ENCODE peak calls at places on chromosomes 3 and 15, in six cellular contexts. P is ovary, T is HFF-Myc, Z is uterus, V is hepatocyte, O is PC-3. W is an unnamed sample.

GRCh38 chr3:193777524-193777923 is 184.5 kb downstream of the OPA1 start:
- DNase-seq in P (no peak), T (no peak), Z (no peak), V (no peak), O (no peak), W (no peak)

GRCh38 chr15:58077427-58077826 is 11.9 kb upstream of the ALDH1A2 start:
- DNase-seq in P (no peak), T (no peak), Z (no peak), V (peak; percentile 40), O (peak; percentile 40), W (no peak)

GRCh38 chr15:78364233-78364632 is 24.1 kb downstream of the CRABP1 start:
- DNase-seq in P (no peak), T (no peak), Z (no peak), V (peak; percentile 32), O (no peak), W (no peak)

GRCh38 chr3:71423151-71423906 is 160.2 kb downstream of the FOXP1 start:
- DNase-seq in P (no peak), T (peak; percentile 25), Z (no peak), V (peak; percentile 44), O (peak; percentile 97), W (no peak)

GRCh38 chr3:27905625-27906024 is 183.5 kb upstream of the EOMES start:
- DNase-seq in P (no peak), T (no peak), Z (no peak), V (no peak), O (no peak), W (no peak)

GRCh38 chr3:135991621-135992020 is 26.1 kb downstream of the PPP2R3A start:
- DNase-seq in P (no peak), T (no peak), Z (no peak), V (no peak), O (no peak), W (no peak)

GRCh38 chr3:68402519-68402918 is 529.8 kb downstream of the TAFA4 start:
- DNase-seq in P (no peak), T (no peak), Z (no peak), V (no peak), O (no peak), W (no peak)

GRCh38 chr15:25790003-25790660 is 73.0 kb downstream of the ATP10A start:
- DNase-seq in P (peak; percentile 60), T (peak; percentile 72), Z (peak; percentile 78), V (peak; percentile 38), O (peak; percentile 9), W (peak; percentile 74)

GRCh38 chr15:94177112-94177511 is 54.2 kb upstream of the MCTP2 start:
- DNase-seq in P (no peak), T (no peak), Z (no peak), V (no peak), O (peak; percentile 30), W (peak; percentile 52)

GRCh38 chr3:49278548-49278947 is 1.5 kb upstream of the C3orf62 start:
- DNase-seq in P (no peak), T (no peak), Z (no peak), V (no peak), O (no peak), W (no peak)

GRCh38 chr3:175741951-175742350 is 882.8 kb downstream of the NAALADL2 start:
- DNase-seq in P (no peak), T (no peak), Z (no peak), V (no peak), O (peak; percentile 58), W (no peak)

GRCh38 chr3:9180764-9181117 is 68.7 kb downstream of the SRGAP3 start:
- DNase-seq in P (no peak), T (no peak), Z (no peak), V (no peak), O (no peak), W (no peak)

GRCh38 chr15:42184736-42185135 is 23.4 kb downstream of the VPS39 start:
- DNase-seq in P (no peak), T (no peak), Z (no peak), V (no peak), O (no peak), W (no peak)

GRCh38 chr15:31031471-31032064 is 40.1 kb upstream of the MTMR10 start:
- DNase-seq in P (no peak), T (peak; percentile 62), Z (no peak), V (no peak), O (no peak), W (no peak)

GRCh38 chr3:106070187-106070586 is 201.4 kb upstream of the CBLB start:
- DNase-seq in P (no peak), T (no peak), Z (no peak), V (no peak), O (no peak), W (no peak)

GRCh38 chr15:38207591-38207990 is 45.0 kb upstream of the SPRED1 start:
- DNase-seq in P (no peak), T (no peak), Z (no peak), V (no peak), O (peak; percentile 43), W (no peak)

GRCh38 chr15:68426149-68426548 is 5.8 kb downstream of the ITGA11 start:
- DNase-seq in P (no peak), T (no peak), Z (no peak), V (no peak), O (no peak), W (no peak)

GRCh38 chr15:78808550-78808949 is 2.7 kb downstream of the ADAMTS7 start:
- DNase-seq in P (no peak), T (peak; percentile 24), Z (no peak), V (no peak), O (peak; percentile 59), W (no peak)

GRCh38 chr3:50161320-50161719 is 6.2 kb downstream of the SEMA3F start:
- DNase-seq in P (no peak), T (no peak), Z (no peak), V (no peak), O (peak; percentile 65), W (no peak)

GRCh38 chr3:152258448-152259302 is 10.1 kb upstream of the MBNL1 start:
- DNase-seq in P (peak; percentile 19), T (peak; percentile 84), Z (peak; percentile 61), V (peak; percentile 69), O (peak; percentile 97), W (peak; percentile 98)

GRCh38 chr15:69160976-69161877 is 792 bp downstream of the GLCE start:
- DNase-seq in P (peak; percentile 31), T (no peak), Z (peak; percentile 25), V (peak; percentile 65), O (peak; percentile 13), W (no peak)

GRCh38 chr15:69422336-69422895 is 8.3 kb downstream of the KIF23 start:
- DNase-seq in P (no peak), T (no peak), Z (no peak), V (no peak), O (no peak), W (no peak)

GRCh38 chr3:112734171-112734570 is 93.2 kb upstream of the CCDC80 start:
- DNase-seq in P (no peak), T (peak; percentile 20), Z (no peak), V (no peak), O (peak; percentile 23), W (no peak)

GRCh38 chr3:174659516-174659915 is 199.6 kb upstream of the NAALADL2 start:
- DNase-seq in P (no peak), T (no peak), Z (no peak), V (no peak), O (no peak), W (no peak)

GRCh38 chr3:55471084-55471483 is 16.0 kb downstream of the WNT5A start:
- DNase-seq in P (no peak), T (no peak), Z (no peak), V (no peak), O (no peak), W (no peak)

GRCh38 chr15:93005133-93005532 is 83.9 kb downstream of the RGMA start:
- DNase-seq in P (no peak), T (no peak), Z (no peak), V (no peak), O (no peak), W (no peak)

GRCh38 chr3:4670352-4670751 is 177.2 kb downstream of the ITPR1 start:
- DNase-seq in P (no peak), T (no peak), Z (no peak), V (no peak), O (peak; percentile 57), W (no peak)

GRCh38 chr3:104133630-104134029 is 1233.1 kb upstream of the ALCAM start:
- DNase-seq in P (no peak), T (no peak), Z (no peak), V (no peak), O (no peak), W (no peak)

GRCh38 chr15:95192923-95193322 is 961.6 kb downstream of the MCTP2 start:
- DNase-seq in P (no peak), T (peak; percentile 69), Z (no peak), V (no peak), O (no peak), W (no peak)

GRCh38 chr3:31377045-31377642 is 155.6 kb upstream of the STT3B start:
- DNase-seq in P (no peak), T (peak; percentile 33), Z (no peak), V (peak; percentile 82), O (peak; percentile 98), W (peak; percentile 20)

GRCh38 chr15:74220475-74221248 is 15.5 kb upstream of the CCDC33 start:
- DNase-seq in P (no peak), T (no peak), Z (no peak), V (no peak), O (no peak), W (no peak)

GRCh38 chr3:105793040-105793439 is 75.8 kb downstream of the CBLB start:
- DNase-seq in P (no peak), T (no peak), Z (no peak), V (no peak), O (no peak), W (no peak)

GRCh38 chr15:58462547-58462946 is 30.8 kb downstream of the LIPC start:
- DNase-seq in P (no peak), T (no peak), Z (no peak), V (peak; percentile 78), O (peak; percentile 67), W (no peak)

GRCh38 chr3:132597660-132598059 is 590 bp downstream of the ACKR4 start:
- DNase-seq in P (no peak), T (no peak), Z (no peak), V (no peak), O (no peak), W (no peak)
- H3K4me3 ChIP-seq in P (peak overlapping the region; percentile 19), T (peak overlapping the region; percentile 35), Z (peak overlapping the region; percentile 19), V (no peak overlapping the region), O (no peak overlapping the region), W (peak overlapping the region; percentile 24)

GRCh38 chr15:55348281-55348778 is 29.3 kb downstream of the PIGB start:
- DNase-seq in P (no peak), T (no peak), Z (no peak), V (no peak), O (no peak), W (no peak)
- TF ChIP-seq CTCF in P (no peak), T (no peak), Z (no peak), V (no peak), O (no peak), W (no peak)

DNA sequence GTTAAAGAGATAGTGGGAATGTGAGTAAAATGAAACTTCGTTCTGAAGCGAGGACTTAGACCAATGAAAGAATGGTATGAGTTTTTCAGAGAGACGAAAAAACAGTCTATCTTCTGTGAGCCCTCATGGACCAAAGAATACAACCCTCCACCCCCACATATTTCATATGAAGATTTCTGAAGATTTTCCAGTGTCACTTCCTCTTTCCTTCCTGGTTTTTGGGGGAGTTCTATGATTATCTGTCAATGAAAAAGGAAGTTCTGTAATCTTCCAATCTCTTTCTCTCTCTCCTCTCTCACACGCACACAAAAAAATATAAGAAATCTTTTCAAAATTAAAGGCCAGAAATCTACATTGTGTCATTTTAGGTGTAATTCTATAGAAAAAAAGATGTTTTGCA is 27.7 kb downstream of the CMSS1 start:
- DNase-seq in P (no peak), T (no peak), Z (no peak), V (no peak), O (no peak), W (no peak)
- H3K4me3 ChIP-seq in P (no peak overlapping the region), T (no peak overlapping the region), Z (no peak overlapping the region), V (no peak overlapping the region), O (no peak overlapping the region), W (no peak overlapping the region)

GRCh38 chr15:83993591-83993990 is 242.0 kb upstream of the GOLGA6L4 start:
- DNase-seq in P (no peak), T (no peak), Z (no peak), V (no peak), O (peak; percentile 5), W (no peak)
- TF ChIP-seq CTCF in P (no peak), T (no peak), Z (no peak), V (no peak), O (peak; percentile 37), W (no peak)